ENCODE peak calls at places on chromosomes 5 and 9, in eight cellular contexts. Z is tibial nerve, M is skeletal muscle cell, G is sigmoid colon, W is tibial artery, N is kidney epithelial cell, H is dorsolateral prefrontal cortex, O is neuronal stem cell. I is an unnamed sample.

GRCh38 chr9:110443878-110444245 is 106.2 kb upstream of the TXNDC8 start:
- DNase-seq in Z (no peak), M (peak), G (no peak), W (no peak), N (no peak), H (no peak), O (no peak), I (no peak)

GRCh38 chr5:20368581-20368980 is 380.6 kb upstream of the CDH18 start:
- DNase-seq in Z (no peak), M (no peak), G (no peak), W (no peak), N (no peak), H (no peak), O (no peak), I (no peak)

GRCh38 chr9:109297899-109298298 is 23.0 kb downstream of the EPB41L4B start:
- DNase-seq in Z (no peak), M (peak), G (no peak), W (no peak), N (peak), H (no peak), O (no peak), I (peak)

GRCh38 chr5:84725946-84726570 is 341.4 kb upstream of the EDIL3 start:
- DNase-seq in Z (no peak), M (no peak), G (no peak), W (no peak), N (no peak), H (no peak), O (no peak), I (no peak)

GRCh38 chr5:131265318-131265803 is 1.5 kb downstream of the CDC42SE2 start:
- DNase-seq in Z (no peak), M (no peak), G (no peak), W (no peak), N (no peak), H (no peak), O (no peak), I (peak)

GRCh38 chr5:141914154-141914743 is 9.4 kb upstream of the DELE1 start:
- DNase-seq in Z (no peak), M (no peak), G (peak), W (peak), N (no peak), H (peak), O (peak), I (no peak)

GRCh38 chr5:109186759-109187158 is 223.0 kb downstream of the PJA2 start:
- DNase-seq in Z (no peak), M (no peak), G (no peak), W (no peak), N (no peak), H (no peak), O (no peak), I (no peak)

GRCh38 chr5:96493189-96493790 is 60.2 kb upstream of the PCSK1 start:
- DNase-seq in Z (no peak), M (no peak), G (no peak), W (no peak), N (no peak), H (no peak), O (no peak), I (no peak)

GRCh38 chr5:134873987-134874830 is at the start of gene TXNDC15:
- DNase-seq in Z (peak), M (peak), G (peak), W (peak), N (peak), H (peak), O (peak), I (peak)

GRCh38 chr5:164392531-164392930 is 887.1 kb downstream of the MAT2B start:
- DNase-seq in Z (no peak), M (no peak), G (no peak), W (no peak), N (no peak), H (no peak), O (no peak), I (no peak)

GRCh38 chr5:53331463-53331862 is 149.0 kb upstream of the FST start:
- DNase-seq in Z (no peak), M (peak), G (no peak), W (no peak), N (no peak), H (no peak), O (no peak), I (no peak)

GRCh38 chr5:109590799-109591198 is 98.9 kb upstream of the MAN2A1 start:
- DNase-seq in Z (no peak), M (no peak), G (no peak), W (no peak), N (no peak), H (no peak), O (no peak), I (peak)

GRCh38 chr9:77647659-77648457 is at the start of gene GNA14:
- DNase-seq in Z (no peak), M (no peak), G (peak), W (peak), N (no peak), H (no peak), O (peak), I (no peak)

GRCh38 chr5:124456244-124456643 is 290.2 kb downstream of the ZNF608 start:
- DNase-seq in Z (no peak), M (no peak), G (no peak), W (no peak), N (no peak), H (no peak), O (no peak), I (no peak)

GRCh38 chr5:68872088-68872842 is 221.5 kb upstream of the SLC30A5 start:
- DNase-seq in Z (no peak), M (no peak), G (no peak), W (no peak), N (no peak), H (no peak), O (peak), I (no peak)

GRCh38 chr9:129671065-129671464 is 5.6 kb downstream of the PRRX2 start:
- DNase-seq in Z (no peak), M (no peak), G (no peak), W (no peak), N (no peak), H (no peak), O (no peak), I (no peak)

GRCh38 chr5:154844800-154845199 is 5.6 kb downstream of the FAXDC2 start:
- DNase-seq in Z (no peak), M (no peak), G (no peak), W (no peak), N (no peak), H (no peak), O (no peak), I (no peak)

GRCh38 chr9:98775831-98776441 is 20.4 kb downstream of the ANKS6 start:
- DNase-seq in Z (no peak), M (no peak), G (no peak), W (peak), N (no peak), H (no peak), O (peak), I (peak)

GRCh38 chr5:78300464-78301045 is 6.1 kb upstream of the AP3B1 start:
- DNase-seq in Z (no peak), M (no peak), G (no peak), W (no peak), N (no peak), H (no peak), O (no peak), I (peak)

GRCh38 chr5:57779383-57780223 is 297.0 kb upstream of the ACTBL2 start:
- DNase-seq in Z (no peak), M (no peak), G (no peak), W (no peak), N (peak), H (no peak), O (peak), I (peak)

GRCh38 chr5:17794829-17795228 is 160.6 kb downstream of the TAF11L14 start:
- DNase-seq in Z (no peak), M (no peak), G (no peak), W (no peak), N (no peak), H (no peak), O (no peak), I (no peak)

GRCh38 chr5:179237770-179238627 is 107.3 kb downstream of the ADAMTS2 start:
- DNase-seq in Z (no peak), M (no peak), G (peak), W (peak), N (no peak), H (peak), O (no peak), I (no peak)

GRCh38 chr5:96476654-96477053 is 43.6 kb upstream of the PCSK1 start:
- DNase-seq in Z (no peak), M (peak), G (no peak), W (no peak), N (no peak), H (no peak), O (no peak), I (no peak)

GRCh38 chr5:54081415-54081814 is 229.0 kb downstream of the ARL15 start:
- DNase-seq in Z (no peak), M (no peak), G (no peak), W (no peak), N (no peak), H (no peak), O (no peak), I (no peak)

GRCh38 chr5:168676499-168676898 is 97.3 kb upstream of the PANK3 start:
- DNase-seq in Z (no peak), M (no peak), G (no peak), W (no peak), N (no peak), H (no peak), O (no peak), I (no peak)

GRCh38 chr5:36363101-36363500 is 61.4 kb upstream of the RANBP3L start:
- DNase-seq in Z (no peak), M (peak), G (no peak), W (no peak), N (peak), H (no peak), O (no peak), I (no peak)

GRCh38 chr9:18296702-18297531 is 177.0 kb upstream of the ADAMTSL1 start:
- DNase-seq in Z (no peak), M (no peak), G (no peak), W (no peak), N (no peak), H (no peak), O (no peak), I (no peak)

GRCh38 chr5:134934202-134934601 is 29.3 kb downstream of the PCBD2 start:
- DNase-seq in Z (no peak), M (no peak), G (no peak), W (no peak), N (no peak), H (no peak), O (no peak), I (no peak)

GRCh38 chr5:73419414-73420390 is 28.9 kb downstream of the FOXD1 start:
- DNase-seq in Z (peak), M (peak), G (no peak), W (no peak), N (no peak), H (no peak), O (no peak), I (no peak)

GRCh38 chr5:39998518-39998917 is 573.7 kb upstream of the DAB2 start:
- DNase-seq in Z (no peak), M (peak), G (peak), W (no peak), N (no peak), H (no peak), O (no peak), I (no peak)

GRCh38 chr5:82295144-82295543 is 17.0 kb upstream of the RPS23 start:
- DNase-seq in Z (no peak), M (no peak), G (no peak), W (no peak), N (no peak), H (no peak), O (no peak), I (peak)

GRCh38 chr9:89372230-89372816 is 54.0 kb downstream of the SECISBP2 start:
- DNase-seq in Z (no peak), M (no peak), G (no peak), W (no peak), N (no peak), H (no peak), O (peak), I (no peak)

GRCh38 chr5:170216262-170216864 is 16.4 kb upstream of the C5orf58 start:
- DNase-seq in Z (no peak), M (peak), G (no peak), W (no peak), N (peak), H (no peak), O (no peak), I (peak)

GRCh38 chr5:108749130-108749861 is 1.6 kb downstream of the FER start:
- DNase-seq in Z (peak), M (peak), G (peak), W (no peak), N (no peak), H (peak), O (no peak), I (no peak)

GRCh38 chr9:91465420-91465819 is 41.8 kb upstream of the NFIL3 start:
- DNase-seq in Z (no peak), M (no peak), G (no peak), W (no peak), N (no peak), H (no peak), O (no peak), I (no peak)

GRCh38 chr9:136244776-136245193 is 827 bp downstream of the QSOX2 start:
- DNase-seq in Z (no peak), M (no peak), G (no peak), W (no peak), N (no peak), H (no peak), O (no peak), I (no peak)

GRCh38 chr9:136242248-136242647 is 3.4 kb downstream of the QSOX2 start:
- DNase-seq in Z (no peak), M (no peak), G (no peak), W (no peak), N (no peak), H (no peak), O (no peak), I (no peak)

GRCh38 chr9:136242908-136243525 is 2.6 kb downstream of the QSOX2 start:
- DNase-seq in Z (no peak), M (no peak), G (no peak), W (no peak), N (no peak), H (no peak), O (no peak), I (no peak)

GRCh38 chr9:136244116-136244775 is 1.4 kb downstream of the QSOX2 start:
- DNase-seq in Z (no peak), M (no peak), G (no peak), W (no peak), N (no peak), H (no peak), O (no peak), I (peak)

DNA sequence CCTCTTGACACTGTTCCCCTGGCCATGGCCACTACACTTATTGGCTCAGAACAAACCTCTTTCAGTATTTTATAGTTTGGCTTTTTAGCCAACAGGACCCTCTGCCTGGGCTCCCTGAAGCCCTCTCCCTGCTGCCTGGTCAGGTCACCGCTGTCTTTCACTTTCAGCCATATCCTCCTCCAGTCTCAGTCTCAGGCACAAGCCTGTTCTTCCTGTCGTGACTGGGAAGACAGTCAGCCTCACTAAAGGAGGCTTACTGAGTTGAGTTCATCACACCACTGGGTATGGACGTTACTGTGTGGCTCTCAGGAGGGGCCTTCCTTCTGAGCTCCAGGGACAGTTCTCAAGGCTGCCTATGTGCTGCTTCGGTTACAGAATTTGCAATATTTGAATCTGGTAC is 2.0 kb downstream of the QSOX2 start:
- DNase-seq in Z (no peak), M (no peak), G (no peak), W (no peak), N (no peak), H (no peak), O (no peak), I (no peak)
- H3K4me3 ChIP-seq in Z (no peak), M (no peak), G (no peak), W (no peak), N (no peak), H (no peak), O (no peak), I (no peak)

GRCh38 chr5:79509244-79509880 is 4.6 kb downstream of the HOMER1 start:
- DNase-seq in Z (no peak), M (no peak), G (no peak), W (no peak), N (no peak), H (no peak), O (no peak), I (no peak)

GRCh38 chr5:79512692-79513518 is 1.0 kb downstream of the HOMER1 start:
- DNase-seq in Z (no peak), M (no peak), G (no peak), W (no peak), N (no peak), H (no peak), O (peak), I (no peak)

GRCh38 chr5:79508794-79509193 is 5.1 kb downstream of the HOMER1 start:
- DNase-seq in Z (no peak), M (no peak), G (no peak), W (no peak), N (no peak), H (no peak), O (no peak), I (no peak)

GRCh38 chr5:79511945-79512493 is 1.9 kb downstream of the HOMER1 start:
- DNase-seq in Z (no peak), M (no peak), G (no peak), W (no peak), N (no peak), H (no peak), O (no peak), I (no peak)

DNA sequence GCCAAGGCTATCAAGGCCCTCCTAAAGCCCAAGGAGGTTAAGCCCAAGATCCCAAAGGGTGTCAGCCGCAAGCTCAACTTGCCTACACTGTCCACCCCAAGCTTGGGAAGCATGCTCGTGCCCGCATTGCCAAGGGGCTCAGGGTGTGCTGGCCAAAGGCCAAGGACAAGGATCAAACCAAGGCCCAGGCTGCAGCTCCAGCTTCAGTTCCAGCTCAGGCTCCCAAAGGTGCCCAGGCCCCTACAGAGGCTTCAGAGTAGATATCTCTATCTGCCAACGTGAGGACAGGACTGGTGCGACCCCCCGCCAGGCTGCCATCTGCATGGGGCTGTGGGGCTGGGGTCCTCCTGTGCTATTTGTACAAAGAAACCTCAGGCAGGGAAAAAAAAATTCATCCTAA is 3.3 kb downstream of the HOMER1 start:
- DNase-seq in Z (no peak), M (no peak), G (no peak), W (no peak), N (no peak), H (no peak), O (no peak), I (no peak)
- H3K4me3 ChIP-seq in Z (no peak), M (peak), G (no peak), W (no peak), N (no peak), H (peak), O (peak), I (no peak)

GRCh38 chr5:1311443-1312055 is 16.7 kb upstream of the TERT start:
- DNase-seq in Z (no peak), M (no peak), G (no peak), W (peak), N (no peak), H (peak), O (no peak), I (no peak)

GRCh38 chr5:1312993-1313833 is 18.3 kb upstream of the TERT start:
- DNase-seq in Z (no peak), M (no peak), G (peak), W (peak), N (no peak), H (peak), O (no peak), I (peak)

GRCh38 chr5:1310118-1310517 is 15.2 kb upstream of the TERT start:
- DNase-seq in Z (no peak), M (no peak), G (no peak), W (no peak), N (no peak), H (no peak), O (no peak), I (no peak)

GRCh38 chr5:1314564-1314982 is 19.7 kb upstream of the TERT start:
- DNase-seq in Z (no peak), M (no peak), G (peak), W (peak), N (no peak), H (peak), O (no peak), I (no peak)

GRCh38 chr5:1312206-1312605 is 17.3 kb upstream of the TERT start:
- DNase-seq in Z (no peak), M (no peak), G (peak), W (no peak), N (no peak), H (peak), O (no peak), I (peak)
- H3K4me3 ChIP-seq in Z (no peak), M (no peak), G (no peak), W (no peak), N (no peak), H (no peak), O (peak), I (no peak)

GRCh38 chr5:93607367-93608258 is 24.6 kb downstream of the NR2F1 start:
- DNase-seq in Z (no peak), M (no peak), G (no peak), W (no peak), N (no peak), H (no peak), O (no peak), I (no peak)
- H3K4me3 ChIP-seq in Z (no peak), M (peak), G (no peak), W (no peak), N (no peak), H (peak), O (no peak), I (no peak)

DNA sequence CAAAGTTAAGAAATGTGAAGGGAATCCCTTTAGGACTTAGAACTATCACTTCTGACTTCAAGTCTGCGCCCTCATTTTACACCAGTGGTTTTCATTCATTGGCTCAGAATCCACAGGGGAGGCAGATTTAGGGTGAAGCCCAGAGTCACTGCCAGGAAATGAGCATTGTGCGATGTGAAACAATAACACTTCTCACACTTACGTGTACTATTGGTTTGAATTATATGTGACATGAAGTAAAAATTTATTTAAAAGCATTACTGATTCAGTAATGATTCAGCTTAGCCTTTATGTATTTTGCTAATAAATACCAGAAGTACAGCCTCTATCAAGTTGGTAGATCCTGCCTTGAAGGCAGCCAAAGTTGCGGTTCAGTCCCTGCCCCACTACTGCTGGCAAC is 98.6 kb downstream of the PAM start:
- DNase-seq in Z (no peak), M (no peak), G (no peak), W (no peak), N (no peak), H (no peak), O (no peak), I (no peak)
- H3K4me3 ChIP-seq in Z (no peak), M (no peak), G (no peak), W (no peak), N (no peak), H (no peak), O (no peak), I (no peak)

GRCh38 chr5:172403822-172404221 is 50.5 kb downstream of the SH3PXD2B start:
- DNase-seq in Z (no peak), M (no peak), G (no peak), W (no peak), N (no peak), H (no peak), O (no peak), I (no peak)

GRCh38 chr5:172405708-172406107 is 48.6 kb downstream of the SH3PXD2B start:
- DNase-seq in Z (no peak), M (no peak), G (no peak), W (no peak), N (no peak), H (no peak), O (no peak), I (no peak)

GRCh38 chr5:172405226-172405625 is 49.1 kb downstream of the SH3PXD2B start:
- DNase-seq in Z (no peak), M (no peak), G (no peak), W (no peak), N (no peak), H (no peak), O (no peak), I (no peak)

GRCh38 chr5:172403191-172403794 is 51.0 kb downstream of the SH3PXD2B start:
- DNase-seq in Z (peak), M (peak), G (peak), W (peak), N (no peak), H (peak), O (peak), I (no peak)

GRCh38 chr5:172404746-172405145 is 49.6 kb downstream of the SH3PXD2B start:
- DNase-seq in Z (no peak), M (no peak), G (no peak), W (no peak), N (no peak), H (no peak), O (no peak), I (no peak)
- H3K4me3 ChIP-seq in Z (no peak), M (no peak), G (no peak), W (no peak), N (no peak), H (no peak), O (no peak), I (no peak)

GRCh38 chr9:32404402-32404801 is 20.0 kb downstream of the ACO1 start:
- DNase-seq in Z (no peak), M (no peak), G (no peak), W (no peak), N (no peak), H (no peak), O (no peak), I (no peak)
- H3K4me3 ChIP-seq in Z (no peak), M (no peak), G (no peak), W (no peak), N (no peak), H (no peak), O (no peak), I (no peak)

I was measured in Jurkat, Clone E6-1.